ENCODE peak calls at places on chromosomes 4 and X, in seven cellular contexts. One of them, this sample, is unnamed.

GRCh38 chr4:112029642-112030235 is 115.5 kb upstream of the FAM241A start:
- DNase-seq in spleen: no peak
- DNase-seq in A549: no peak
- DNase-seq in HepG2: no peak
- DNase-seq in heart left ventricle: no peak
- DNase-seq in GM12878: no peak
- DNase-seq in H54: no peak
- DNase-seq in this sample: no peak

GRCh38 chr4:78517050-78517652 is 34.4 kb upstream of the ANXA3 start:
- DNase-seq in HepG2: peak
- DNase-seq in H54: no peak
- DNase-seq in spleen: no peak
- DNase-seq in A549: peak
- DNase-seq in heart left ventricle: no peak
- DNase-seq in GM12878: no peak
- DNase-seq in this sample: no peak

GRCh38 chr4:127708985-127709384 is 21.2 kb upstream of the SLC25A31 start:
- DNase-seq in H54: peak
- DNase-seq in heart left ventricle: no peak
- DNase-seq in HepG2: peak
- DNase-seq in GM12878: no peak
- DNase-seq in A549: peak
- DNase-seq in spleen: no peak
- DNase-seq in this sample: no peak

GRCh38 chr4:24063771-24064170 is 173.9 kb upstream of the PPARGC1A start:
- DNase-seq in HepG2: no peak
- DNase-seq in H54: no peak
- DNase-seq in A549: no peak
- DNase-seq in heart left ventricle: no peak
- DNase-seq in spleen: no peak
- DNase-seq in GM12878: no peak
- DNase-seq in this sample: no peak

GRCh38 chrX:145881175-145881867 is 63.7 kb downstream of the SLITRK2 start:
- DNase-seq in spleen: no peak
- DNase-seq in A549: no peak
- DNase-seq in heart left ventricle: no peak
- DNase-seq in H54: no peak
- DNase-seq in GM12878: no peak
- DNase-seq in HepG2: no peak
- DNase-seq in this sample: no peak

GRCh38 chrX:45164021-45164621 is 36.6 kb downstream of the DIPK2B start:
- DNase-seq in GM12878: no peak
- DNase-seq in H54: no peak
- DNase-seq in spleen: no peak
- DNase-seq in A549: no peak
- DNase-seq in heart left ventricle: peak
- DNase-seq in HepG2: no peak
- DNase-seq in this sample: no peak

GRCh38 chr4:10441512-10441911 is 15.7 kb downstream of the ZNF518B start:
- DNase-seq in A549: no peak
- DNase-seq in GM12878: no peak
- DNase-seq in spleen: no peak
- DNase-seq in H54: no peak
- DNase-seq in heart left ventricle: no peak
- DNase-seq in HepG2: no peak
- DNase-seq in this sample: no peak

GRCh38 chr4:152436384-152436783 is 99.5 kb downstream of the FBXW7 start:
- DNase-seq in HepG2: no peak
- DNase-seq in GM12878: no peak
- DNase-seq in A549: no peak
- DNase-seq in spleen: no peak
- DNase-seq in heart left ventricle: no peak
- DNase-seq in H54: no peak
- DNase-seq in this sample: no peak

GRCh38 chr4:74934016-74934821 is 1.3 kb downstream of the PARM1 start:
- DNase-seq in GM12878: no peak
- DNase-seq in heart left ventricle: peak
- DNase-seq in H54: no peak
- DNase-seq in spleen: peak
- DNase-seq in A549: no peak
- DNase-seq in HepG2: no peak
- DNase-seq in this sample: no peak

GRCh38 chrX:40468033-40468979 is 112.5 kb upstream of the ATP6AP2 start:
- DNase-seq in GM12878: peak
- DNase-seq in HepG2: peak
- DNase-seq in H54: peak
- DNase-seq in A549: peak
- DNase-seq in heart left ventricle: peak
- DNase-seq in spleen: no peak
- DNase-seq in this sample: peak

GRCh38 chrX:13102636-13103035 is 58.2 kb upstream of the FAM9C start:
- DNase-seq in heart left ventricle: no peak
- DNase-seq in A549: no peak
- DNase-seq in GM12878: no peak
- DNase-seq in H54: no peak
- DNase-seq in HepG2: no peak
- DNase-seq in spleen: no peak
- DNase-seq in this sample: no peak

GRCh38 chr4:38163216-38164006 is 203.2 kb downstream of the PTTG2 start:
- DNase-seq in spleen: no peak
- DNase-seq in HepG2: no peak
- DNase-seq in A549: no peak
- DNase-seq in H54: no peak
- DNase-seq in heart left ventricle: no peak
- DNase-seq in GM12878: no peak
- DNase-seq in this sample: no peak

GRCh38 chrX:130024127-130024526 is 41.7 kb downstream of the BCORL1 start:
- DNase-seq in spleen: peak
- DNase-seq in H54: peak
- DNase-seq in GM12878: peak
- DNase-seq in A549: peak
- DNase-seq in heart left ventricle: peak
- DNase-seq in HepG2: no peak
- DNase-seq in this sample: peak

GRCh38 chr4:178471385-178471784 is 1029.1 kb upstream of the AGA start:
- DNase-seq in HepG2: no peak
- DNase-seq in A549: no peak
- DNase-seq in H54: no peak
- DNase-seq in heart left ventricle: no peak
- DNase-seq in GM12878: no peak
- DNase-seq in spleen: no peak
- DNase-seq in this sample: no peak

GRCh38 chrX:43317378-43317777 is 338.7 kb upstream of the MAOA start:
- DNase-seq in spleen: no peak
- DNase-seq in H54: no peak
- DNase-seq in A549: no peak
- DNase-seq in HepG2: no peak
- DNase-seq in GM12878: no peak
- DNase-seq in heart left ventricle: no peak
- DNase-seq in this sample: no peak

GRCh38 chr4:11669156-11669555 is 240.5 kb upstream of the HS3ST1 start:
- DNase-seq in H54: no peak
- DNase-seq in spleen: no peak
- DNase-seq in GM12878: no peak
- DNase-seq in HepG2: no peak
- DNase-seq in heart left ventricle: no peak
- DNase-seq in A549: no peak
- DNase-seq in this sample: no peak

GRCh38 chr4:137635108-137635507 is 102.8 kb upstream of the PCDH18 start:
- DNase-seq in H54: no peak
- DNase-seq in HepG2: peak
- DNase-seq in A549: no peak
- DNase-seq in spleen: no peak
- DNase-seq in heart left ventricle: no peak
- DNase-seq in GM12878: no peak
- DNase-seq in this sample: peak

GRCh38 chr4:38664704-38665401 is 854 bp downstream of the KLF3 start:
- DNase-seq in HepG2: peak
- DNase-seq in A549: no peak
- DNase-seq in H54: no peak
- DNase-seq in heart left ventricle: peak
- DNase-seq in spleen: peak
- DNase-seq in GM12878: no peak
- DNase-seq in this sample: peak

GRCh38 chr4:147453561-147454141 is 27.2 kb upstream of the EDNRA start:
- DNase-seq in heart left ventricle: no peak
- DNase-seq in HepG2: no peak
- DNase-seq in spleen: no peak
- DNase-seq in H54: no peak
- DNase-seq in GM12878: no peak
- DNase-seq in A549: no peak
- DNase-seq in this sample: no peak

GRCh38 chr4:121041307-121042090 is 30.8 kb downstream of the NDNF start:
- DNase-seq in HepG2: no peak
- DNase-seq in A549: no peak
- DNase-seq in heart left ventricle: no peak
- DNase-seq in GM12878: peak
- DNase-seq in H54: no peak
- DNase-seq in spleen: no peak
- DNase-seq in this sample: no peak

GRCh38 chr4:53361451-53361850 is 4.4 kb downstream of the SCFD2 start:
- DNase-seq in A549: no peak
- DNase-seq in HepG2: no peak
- DNase-seq in heart left ventricle: no peak
- DNase-seq in GM12878: no peak
- DNase-seq in H54: no peak
- DNase-seq in spleen: no peak
- DNase-seq in this sample: no peak

GRCh38 chr4:77787969-77788368 is 31.2 kb downstream of the CNOT6L start:
- DNase-seq in GM12878: no peak
- DNase-seq in heart left ventricle: no peak
- DNase-seq in H54: no peak
- DNase-seq in A549: no peak
- DNase-seq in HepG2: no peak
- DNase-seq in spleen: no peak
- DNase-seq in this sample: no peak

GRCh38 chr4:96566755-96567154 is 726.9 kb downstream of the PDHA2 start:
- DNase-seq in HepG2: no peak
- DNase-seq in A549: no peak
- DNase-seq in H54: no peak
- DNase-seq in spleen: no peak
- DNase-seq in GM12878: no peak
- DNase-seq in heart left ventricle: no peak
- DNase-seq in this sample: no peak

GRCh38 chrX:108323751-108324150 is 114.5 kb downstream of the COL4A6 start:
- DNase-seq in heart left ventricle: no peak
- DNase-seq in A549: no peak
- DNase-seq in GM12878: no peak
- DNase-seq in spleen: no peak
- DNase-seq in H54: no peak
- DNase-seq in HepG2: no peak
- DNase-seq in this sample: no peak

GRCh38 chr4:71396382-71396781 is 57.6 kb downstream of the SLC4A4 start:
- DNase-seq in heart left ventricle: no peak
- DNase-seq in GM12878: no peak
- DNase-seq in spleen: no peak
- DNase-seq in H54: no peak
- DNase-seq in HepG2: no peak
- DNase-seq in A549: no peak
- DNase-seq in this sample: no peak

GRCh38 chr4:107862658-107863057 is 37.9 kb downstream of the SGMS2 start:
- DNase-seq in spleen: no peak
- DNase-seq in heart left ventricle: no peak
- DNase-seq in A549: peak
- DNase-seq in H54: peak
- DNase-seq in GM12878: no peak
- DNase-seq in HepG2: peak
- DNase-seq in this sample: no peak

GRCh38 chr4:25867781-25868180 is 5.0 kb upstream of the SEL1L3 start:
- DNase-seq in A549: no peak
- DNase-seq in GM12878: no peak
- DNase-seq in HepG2: no peak
- DNase-seq in spleen: no peak
- DNase-seq in heart left ventricle: no peak
- DNase-seq in H54: no peak
- DNase-seq in this sample: no peak
- TF ChIP-seq POLR2A in A549: no peak
- TF ChIP-seq POLR2A in GM12878: no peak
- TF ChIP-seq POLR2A in HepG2: no peak
- TF ChIP-seq POLR2A in spleen: no peak
- TF ChIP-seq POLR2A in heart left ventricle: no peak
- TF ChIP-seq POLR2A in H54: no peak
- TF ChIP-seq POLR2A in this sample: no peak

DNA sequence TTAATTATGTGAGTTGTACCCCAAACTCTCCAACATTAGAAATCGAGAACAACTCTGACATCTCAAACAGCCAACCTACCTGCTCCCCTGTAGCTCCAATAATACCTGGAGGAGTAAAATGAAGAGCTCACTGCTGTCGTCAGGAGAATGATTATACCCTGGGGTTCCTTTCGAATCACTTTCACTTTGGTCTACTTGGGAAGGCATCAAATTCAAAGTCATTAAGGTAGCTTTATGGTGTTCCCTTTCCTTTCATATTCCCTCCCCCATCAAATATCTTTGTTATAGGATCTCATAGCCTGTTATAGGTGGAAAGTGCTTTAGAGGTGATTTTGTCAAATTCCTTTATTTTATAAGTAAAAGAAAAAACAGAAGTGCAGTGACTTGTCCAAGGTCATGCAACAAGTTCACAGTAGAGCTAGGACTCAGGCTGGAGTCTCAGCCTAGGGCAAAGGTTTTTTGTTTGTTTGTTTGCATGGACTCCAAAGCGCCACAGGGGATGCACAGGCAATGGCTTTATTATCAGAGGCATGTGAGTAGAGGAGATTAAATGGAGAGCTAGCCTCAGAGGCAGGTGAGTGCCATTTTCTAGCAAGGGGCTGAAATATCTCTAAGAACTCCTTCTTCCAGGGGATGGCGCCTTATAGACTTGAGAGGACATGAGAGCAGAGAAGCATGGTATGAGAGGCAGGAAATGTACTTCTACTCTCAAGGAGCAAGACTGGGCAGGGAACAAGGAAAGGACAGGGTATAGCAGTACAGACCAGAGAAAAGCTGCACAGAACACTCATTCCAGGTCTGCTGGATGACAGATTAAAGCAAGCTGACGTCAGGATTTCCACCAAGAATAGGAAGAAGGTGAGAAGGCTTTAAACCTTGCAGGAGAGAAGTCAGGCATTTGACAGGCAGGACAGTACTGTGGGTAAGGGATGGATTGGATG is 262.1 kb upstream of the GPC4 start:
- DNase-seq in heart left ventricle: no peak
- DNase-seq in HepG2: no peak
- DNase-seq in spleen: no peak
- DNase-seq in GM12878: no peak
- DNase-seq in H54: no peak
- DNase-seq in A549: no peak
- DNase-seq in this sample: no peak
- TF ChIP-seq POLR2A in heart left ventricle: no peak
- TF ChIP-seq POLR2A in HepG2: no peak
- TF ChIP-seq POLR2A in spleen: no peak
- TF ChIP-seq POLR2A in GM12878: no peak
- TF ChIP-seq POLR2A in H54: no peak
- TF ChIP-seq POLR2A in A549: no peak
- TF ChIP-seq POLR2A in this sample: no peak

GRCh38 chr4:32061916-32062315 is 1341.7 kb downstream of the PCDH7 start:
- DNase-seq in HepG2: no peak
- DNase-seq in A549: no peak
- DNase-seq in heart left ventricle: no peak
- DNase-seq in H54: no peak
- DNase-seq in spleen: no peak
- DNase-seq in GM12878: no peak
- DNase-seq in this sample: no peak
- TF ChIP-seq POLR2A in HepG2: no peak
- TF ChIP-seq POLR2A in A549: no peak
- TF ChIP-seq POLR2A in heart left ventricle: no peak
- TF ChIP-seq POLR2A in H54: no peak
- TF ChIP-seq POLR2A in spleen: no peak
- TF ChIP-seq POLR2A in GM12878: no peak
- TF ChIP-seq POLR2A in this sample: no peak

GRCh38 chr4:138834029-138834428 is 181.6 kb upstream of the NOCT start:
- DNase-seq in HepG2: no peak
- DNase-seq in heart left ventricle: no peak
- DNase-seq in A549: no peak
- DNase-seq in spleen: no peak
- DNase-seq in H54: no peak
- DNase-seq in GM12878: no peak
- DNase-seq in this sample: no peak
- TF ChIP-seq POLR2A in HepG2: no peak
- TF ChIP-seq POLR2A in heart left ventricle: no peak
- TF ChIP-seq POLR2A in A549: no peak
- TF ChIP-seq POLR2A in spleen: no peak
- TF ChIP-seq POLR2A in H54: no peak
- TF ChIP-seq POLR2A in GM12878: no peak
- TF ChIP-seq POLR2A in this sample: no peak

This sample was measured in gastrocnemius medialis.